ENCODE peak calls at places on chromosomes 12 and 14, in six cellular contexts. G is transverse colon, M is GM12891, B is thyroid gland, X is stomach, P is body of pancreas. R is an unnamed sample.
A peak's percentile ranks its signal among the peaks of the same experiment; 100 is the strongest.

GRCh38 chr14:33393155-33393894 is 454.6 kb downstream of the NPAS3 start:
- DNase-seq in B (no peak), G (no peak), X (no peak), P (no peak), M (no peak), R (no peak)

GRCh38 chr14:22089940-22090339 is 416.3 kb upstream of the OR4E1 start:
- DNase-seq in X (no peak), P (no peak), B (no peak), M (no peak), G (no peak), R (no peak)

GRCh38 chr12:9064815-9065606 is 50.7 kb downstream of the A2M start:
- DNase-seq in M (no peak), P (peak; percentile 98), G (peak; percentile 87), X (peak; percentile 93), B (peak; percentile 98), R (no peak)

GRCh38 chr12:109999983-110000505 is 814 bp downstream of the ANKRD13A start:
- DNase-seq in M (no peak), G (peak; percentile 37), P (peak; percentile 35), B (peak; percentile 63), X (peak; percentile 35), R (peak; percentile 48)

GRCh38 chr12:52235822-52236291 is 2.8 kb downstream of the KRT7 start:
- DNase-seq in B (peak; percentile 57), X (peak; percentile 77), M (peak; percentile 3), G (peak; percentile 66), P (peak; percentile 90), R (no peak)

GRCh38 chr14:28761438-28762289 is 4.9 kb upstream of the FOXG1 start:
- DNase-seq in B (no peak), G (no peak), X (no peak), M (no peak), P (no peak), R (no peak)

GRCh38 chr12:33223956-33224355 is 215.7 kb downstream of the SYT10 start:
- DNase-seq in B (no peak), X (no peak), M (no peak), G (no peak), P (no peak), R (no peak)

GRCh38 chr12:98057701-98058100 is 457.7 kb upstream of the TMPO start:
- DNase-seq in P (no peak), B (no peak), M (no peak), X (no peak), G (no peak), R (no peak)

GRCh38 chr12:108724054-108724889 is 7.0 kb downstream of the CORO1C start:
- DNase-seq in M (no peak), X (no peak), P (no peak), B (no peak), G (no peak), R (no peak)

GRCh38 chr14:53539489-53540126 is 386.5 kb upstream of the DDHD1 start:
- DNase-seq in B (peak; percentile 87), X (peak; percentile 77), G (peak; percentile 78), P (peak; percentile 77), M (peak; percentile 18), R (peak; percentile 48)

GRCh38 chr14:64725879-64726584 is 21.8 kb downstream of the PLEKHG3 start:
- DNase-seq in B (no peak), X (no peak), G (no peak), M (no peak), P (peak; percentile 2), R (no peak)

GRCh38 chr12:46956451-46957035 is 122.9 kb upstream of the PCED1B start:
- DNase-seq in G (no peak), X (no peak), M (no peak), B (no peak), P (no peak), R (no peak)

GRCh38 chr12:62911288-62911687 is 23.7 kb downstream of the PPM1H start:
- DNase-seq in X (no peak), M (no peak), B (no peak), G (no peak), P (no peak), R (peak; percentile 45)

GRCh38 chr12:60148831-60149230 is 553.0 kb downstream of the SLC16A7 start:
- DNase-seq in B (no peak), P (no peak), M (no peak), G (no peak), X (no peak), R (no peak)

GRCh38 chr12:97713217-97713616 is 250.6 kb downstream of the RMST start:
- DNase-seq in B (no peak), P (no peak), X (no peak), G (no peak), M (no peak), R (no peak)

GRCh38 chr12:126688556-126688955 is 1578.4 kb upstream of the TMEM132C start:
- DNase-seq in M (no peak), X (no peak), P (no peak), G (no peak), B (no peak), R (no peak)

GRCh38 chr12:60106207-60106606 is 510.4 kb downstream of the SLC16A7 start:
- DNase-seq in X (no peak), G (no peak), M (no peak), P (no peak), B (no peak), R (peak; percentile 43)

GRCh38 chr14:89339158-89339557 is 77.9 kb downstream of the FOXN3 start:
- DNase-seq in P (no peak), G (no peak), B (no peak), X (no peak), M (no peak), R (no peak)

GRCh38 chr12:120397827-120398563 is 29.0 kb upstream of the MSI1 start:
- DNase-seq in P (peak; percentile 45), B (peak; percentile 3), G (no peak), X (peak; percentile 35), M (no peak), R (no peak)

GRCh38 chr12:25812295-25812694 is 146.2 kb upstream of the RASSF8 start:
- DNase-seq in X (no peak), P (no peak), M (no peak), G (no peak), B (no peak), R (no peak)

GRCh38 chr12:27530157-27530922 is 6.3 kb downstream of the PPFIBP1 start:
- DNase-seq in P (peak; percentile 54), X (no peak), B (peak; percentile 52), M (no peak), G (no peak), R (no peak)

GRCh38 chr14:74038015-74038859 is 19.1 kb downstream of the BBOF1 start:
- DNase-seq in X (no peak), M (peak; percentile 12), G (no peak), B (no peak), P (no peak), R (peak; percentile 80)

GRCh38 chr14:58639842-58640484 is 2.2 kb downstream of the DACT1 start:
- DNase-seq in X (no peak), G (peak; percentile 56), P (peak; percentile 30), B (peak; percentile 54), M (no peak), R (no peak)

GRCh38 chr14:55705651-55706340 is 125.8 kb downstream of the KTN1 start:
- DNase-seq in P (peak; percentile 60), M (no peak), G (no peak), B (peak; percentile 26), X (peak; percentile 76), R (no peak)

GRCh38 chr14:68744613-68745012 is 48.3 kb downstream of the ZFP36L1 start:
- DNase-seq in X (no peak), P (no peak), M (no peak), B (no peak), G (no peak), R (no peak)

GRCh38 chr14:42140831-42141279 is 534.2 kb downstream of the LRFN5 start:
- DNase-seq in M (no peak), G (no peak), X (no peak), P (no peak), B (no peak), R (no peak)

GRCh38 chr14:102568115-102568614 is 24.3 kb upstream of the RCOR1 start:
- DNase-seq in B (no peak), M (no peak), G (peak; percentile 67), X (peak; percentile 57), P (peak; percentile 68), R (peak; percentile 33)

GRCh38 chr12:131112690-131113290 is 159.1 kb downstream of the ADGRD1 start:
- DNase-seq in X (no peak), M (no peak), P (no peak), B (peak; percentile 46), G (no peak), R (no peak)

GRCh38 chr14:45185110-45185814 is 49.5 kb downstream of the FANCM start:
- DNase-seq in X (no peak), G (no peak), M (no peak), B (no peak), P (no peak), R (no peak)

GRCh38 chr12:69837191-69838085 is 12.4 kb downstream of the MYRFL start:
- DNase-seq in G (no peak), M (no peak), B (peak; percentile 56), X (no peak), P (no peak), R (no peak)

GRCh38 chr12:52055781-52056711 is 4.8 kb downstream of the NR4A1 start:
- DNase-seq in P (no peak), G (peak; percentile 52), B (no peak), X (peak; percentile 43), M (no peak), R (no peak)

GRCh38 chr12:114911196-114911595 is 227.2 kb upstream of the TBX3 start:
- DNase-seq in G (no peak), B (no peak), X (no peak), M (no peak), P (no peak), R (no peak)

GRCh38 chr12:80704430-80704829 is 3.0 kb upstream of the MYF6 start:
- DNase-seq in P (no peak), G (no peak), X (no peak), B (no peak), M (no peak), R (no peak)

GRCh38 chr12:15199886-15200285 is 21.3 kb downstream of the RERG start:
- DNase-seq in G (no peak), X (no peak), P (no peak), M (no peak), B (no peak), R (no peak)
- TF ChIP-seq POLR2A in G (no peak), X (no peak), P (no peak), M (no peak), B (no peak), R (no peak)

GRCh38 chr12:117685115-117685926 is 283.5 kb downstream of the KSR2 start:
- DNase-seq in X (no peak), B (peak; percentile 6), G (peak; percentile 66), M (no peak), P (peak; percentile 77), R (no peak)
- TF ChIP-seq POLR2A in X (no peak), B (no peak), G (no peak), M (no peak), P (peak; percentile 25), R (no peak)

GRCh38 chr12:124486346-124486963 is 81.0 kb downstream of the NCOR2 start:
- DNase-seq in P (no peak), B (no peak), G (no peak), M (no peak), X (no peak), R (no peak)
- TF ChIP-seq POLR2A in P (no peak), B (no peak), G (no peak), M (no peak), X (no peak), R (no peak)

GRCh38 chr12:68610435-68611093 is at the start of gene RAP1B:
- DNase-seq in M (peak; percentile 79), G (peak; percentile 92), X (peak; percentile 90), B (peak; percentile 90), P (peak; percentile 91), R (peak; percentile 91)
- TF ChIP-seq POLR2A in M (peak; percentile 93), G (peak; percentile 96), X (peak; percentile 86), B (peak; percentile 96), P (peak; percentile 93), R (peak; percentile 90)

GRCh38 chr12:6533653-6534157 is 612 bp upstream of the GAPDH start:
- DNase-seq in M (peak; percentile 60), B (peak; percentile 81), G (peak; percentile 68), X (peak; percentile 54), P (peak; percentile 63), R (peak; percentile 85)
- TF ChIP-seq POLR2A in M (no peak), B (peak; percentile 15), G (no peak), X (no peak), P (no peak), R (no peak)